ENCODE peak calls at places on chromosomes 16 and 17, in four cellular contexts. P, O, Z and N are unnamed samples.

GRCh38 chr17:10266477-10266876 is 68.1 kb upstream of the GAS7 start:
- DNase-seq in P (no peak), Z (no peak), O (no peak), N (no peak)

GRCh38 chr17:63950940-63951907 is 19.1 kb upstream of the CD79B start:
- DNase-seq in O (no peak), P (peak; percentile 63), Z (no peak), N (peak; percentile 89)

GRCh38 chr17:33266611-33267010 is 26.5 kb downstream of the ASIC2 start:
- DNase-seq in P (no peak), O (no peak), Z (no peak), N (no peak)

GRCh38 chr16:21156767-21157467 is 1.6 kb upstream of the LDAF1 start:
- DNase-seq in Z (no peak), P (no peak), O (no peak), N (peak; percentile 60)

GRCh38 chr16:30092373-30093010 is 768 bp upstream of the TBX6 start:
- DNase-seq in P (peak; percentile 71), O (no peak), Z (peak; percentile 59), N (peak; percentile 78)

GRCh38 chr17:20702692-20703091 is 123.2 kb downstream of the CDRT15L2 start:
- DNase-seq in O (no peak), P (no peak), Z (no peak), N (no peak)

GRCh38 chr16:48505705-48506104 is 104.3 kb downstream of the N4BP1 start:
- DNase-seq in O (no peak), P (no peak), Z (no peak), N (no peak)

GRCh38 chr16:5504028-5504758 is 406.6 kb upstream of the EEF2KMT start:
- DNase-seq in O (no peak), Z (no peak), P (no peak), N (no peak)

GRCh38 chr16:1007284-1007850 is 25.8 kb downstream of the SOX8 start:
- DNase-seq in P (no peak), Z (no peak), O (no peak), N (no peak)

GRCh38 chr16:2288701-2289100 is 20.8 kb upstream of the RNPS1 start:
- DNase-seq in P (no peak), Z (no peak), O (no peak), N (no peak)

GRCh38 chr17:32929588-32929987 is 1.6 kb downstream of the TMEM98 start:
- DNase-seq in Z (no peak), P (no peak), O (no peak), N (no peak)

DNA sequence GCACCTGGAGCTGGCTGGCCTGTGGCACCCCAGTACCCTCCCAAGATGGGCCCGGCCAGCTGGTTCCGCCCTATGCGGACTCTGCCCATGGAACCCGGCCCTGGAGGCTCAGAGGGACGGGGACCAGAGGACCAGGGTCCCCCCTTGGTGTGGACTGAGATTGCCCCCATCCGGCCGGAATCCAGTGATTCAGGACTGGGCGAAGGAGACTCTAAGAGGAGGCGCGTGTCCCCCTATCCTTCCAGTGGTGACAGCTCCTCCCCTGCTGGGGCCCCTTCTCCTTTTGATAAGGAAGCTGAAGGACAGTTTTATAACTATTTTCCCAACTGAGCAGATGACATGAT is 12.0 kb downstream of the TBX21 start:
- DNase-seq in P (no peak), O (no peak), Z (no peak), N (no peak)
- H3K27me3 ChIP-seq in P (no peaks in the 10 kb centered on the region), O (peaks cover 2% of the 10 kb centered on the region), Z (no peaks in the 10 kb centered on the region), N (peaks cover 5% of the 10 kb centered on the region)

DNA sequence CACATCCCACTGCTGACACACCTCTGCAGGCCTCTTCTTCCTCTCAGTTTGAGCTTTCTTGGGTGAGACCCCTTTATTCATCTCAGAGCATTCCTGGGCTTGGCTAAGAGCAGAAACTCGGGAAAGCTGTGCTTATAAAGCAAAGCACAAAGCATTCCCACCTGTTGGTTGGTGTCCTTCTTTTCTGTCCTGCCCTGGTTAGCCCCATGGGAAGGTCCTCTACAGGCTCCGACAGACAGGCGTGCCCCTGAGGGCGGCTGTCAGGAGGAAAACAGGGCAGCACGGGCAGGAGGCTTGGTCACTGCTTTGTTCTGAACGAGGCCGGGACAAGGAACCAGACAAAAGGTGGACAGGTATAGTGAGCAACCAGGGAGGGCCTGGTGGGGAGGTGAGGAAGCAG is 1.9 kb downstream of the MEOX1 start:
- DNase-seq in P (no peak), Z (no peak), O (no peak), N (no peak)
- H3K27me3 ChIP-seq in P (no peaks in the 10 kb centered on the region), Z (no peaks in the 10 kb centered on the region), O (no peaks in the 10 kb centered on the region), N (no peaks in the 10 kb centered on the region)

GRCh38 chr17:40730974-40731373 is 24.2 kb downstream of the KRT25 start:
- DNase-seq in O (no peak), P (no peak), Z (no peak), N (no peak)

GRCh38 chr17:40726919-40727318 is 23.4 kb upstream of the KRT24 start:
- DNase-seq in P (no peak), O (no peak), Z (no peak), N (no peak)

GRCh38 chr17:40722146-40722720 is 18.7 kb upstream of the KRT24 start:
- DNase-seq in O (no peak), Z (no peak), P (no peak), N (no peak)

GRCh38 chr17:40724656-40725055 is 21.1 kb upstream of the KRT24 start:
- DNase-seq in O (no peak), P (no peak), Z (no peak), N (no peak)

DNA sequence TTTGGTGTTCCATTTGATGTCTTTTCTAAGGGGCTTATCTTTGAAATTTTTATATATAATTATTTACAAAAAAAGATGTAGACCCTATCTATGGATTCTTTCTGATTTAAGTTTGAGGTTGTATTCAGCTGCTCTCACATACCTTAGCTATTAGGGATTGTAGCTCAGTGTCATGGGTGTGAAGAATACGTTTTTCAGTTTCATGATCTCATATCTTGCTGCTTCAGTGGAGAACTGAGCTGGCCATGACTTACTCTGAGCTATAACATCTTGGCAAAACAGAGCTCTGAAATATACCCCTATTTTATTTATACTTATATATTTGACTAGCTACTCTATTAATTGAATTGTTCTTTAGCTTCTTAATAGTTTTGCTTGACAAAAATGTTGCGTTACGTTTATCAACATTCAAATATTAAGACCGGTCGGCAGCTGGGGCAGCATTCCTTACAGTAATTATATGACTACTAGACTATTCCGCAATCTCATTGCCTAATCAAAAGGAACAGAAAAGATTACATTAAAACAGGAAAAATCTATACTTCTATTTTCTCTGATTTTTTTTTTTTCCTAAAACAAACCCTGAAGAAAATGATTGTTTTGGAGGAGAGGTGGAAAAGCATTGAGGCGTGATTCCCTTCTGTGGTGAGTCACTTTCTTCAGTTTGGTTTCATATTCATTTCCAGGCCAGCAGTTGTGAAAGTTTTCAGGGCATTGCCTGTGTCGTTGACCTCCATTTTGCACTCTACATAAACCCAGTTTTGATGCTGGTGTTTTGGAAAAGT is 24.1 kb upstream of the KRT24 start:
- DNase-seq in O (no peak), Z (no peak), P (no peak), N (no peak)
- H3K27me3 ChIP-seq in O (no peaks in the 10 kb centered on the region), Z (peaks cover 28% of the 10 kb centered on the region), P (no peaks in the 10 kb centered on the region), N (no peaks in the 10 kb centered on the region)

DNA sequence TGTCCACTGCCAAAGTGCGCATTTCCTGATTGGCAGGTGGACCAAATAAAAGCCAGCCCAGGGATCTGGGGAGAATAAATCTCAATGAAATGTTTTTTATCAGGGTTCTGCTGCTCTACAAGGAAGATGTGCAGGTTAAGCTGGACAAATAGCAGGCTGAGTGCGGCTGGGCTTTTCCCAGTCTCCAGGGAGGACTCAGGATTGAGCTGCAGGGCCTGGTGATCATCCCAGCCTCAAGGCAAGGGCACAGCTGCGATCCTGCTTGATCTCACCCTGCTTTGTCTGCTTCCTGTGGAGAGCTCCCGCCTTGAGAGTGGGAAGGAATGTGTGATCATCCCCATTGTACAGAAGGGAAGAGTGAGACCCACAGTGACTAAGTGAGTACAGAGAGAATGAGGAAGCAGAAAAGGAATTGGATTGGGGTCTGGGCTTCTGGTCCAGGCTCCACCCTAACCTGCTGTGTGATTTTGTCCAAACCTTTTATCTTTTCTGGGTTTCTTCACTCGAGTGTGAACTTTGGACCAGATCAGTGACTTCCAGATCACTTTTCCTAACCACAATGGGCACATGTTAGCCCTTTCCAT is 75.3 kb upstream of the CRHR1 start:
- DNase-seq in Z (no peak), P (no peak), O (no peak), N (no peak)
- H3K27me3 ChIP-seq in Z (peaks cover 6% of the 10 kb centered on the region), P (peaks cover 3% of the 10 kb centered on the region), O (no peaks in the 10 kb centered on the region), N (no peaks in the 10 kb centered on the region)

DNA sequence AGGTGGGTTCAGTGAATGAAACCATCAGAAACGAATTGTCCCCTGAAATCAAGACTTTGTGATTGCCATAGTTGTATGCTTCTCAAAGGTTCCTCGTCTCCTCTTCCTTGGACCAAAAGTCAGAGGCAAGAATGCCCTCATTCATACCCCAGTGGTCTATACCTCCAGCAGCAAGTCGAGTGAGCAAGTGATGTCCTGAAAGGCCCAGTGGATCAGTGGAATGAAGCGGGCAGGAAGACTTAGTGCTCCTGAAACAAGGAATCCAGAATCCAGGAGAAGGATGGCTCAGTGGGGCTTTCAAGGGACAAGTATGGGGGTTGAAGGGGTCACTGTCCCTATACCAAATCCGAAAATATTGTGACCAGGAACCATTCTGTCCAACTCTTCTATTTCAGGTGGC is 5.3 kb upstream of the ERBB2 start:
- DNase-seq in P (no peak), Z (no peak), O (no peak), N (no peak)
- H3K27me3 ChIP-seq in P (no peaks in the 10 kb centered on the region), Z (peaks cover 10% of the 10 kb centered on the region), O (no peaks in the 10 kb centered on the region), N (no peaks in the 10 kb centered on the region)

GRCh38 chr16:76932541-76933211 is 258.3 kb upstream of the MON1B start:
- DNase-seq in P (no peak), Z (no peak), O (no peak), N (no peak)
- H3K27me3 ChIP-seq in P (no peaks in the 10 kb centered on the region), Z (no peaks in the 10 kb centered on the region), O (no peaks in the 10 kb centered on the region), N (no peaks in the 10 kb centered on the region)

GRCh38 chr16:86631441-86631840 is 53.1 kb downstream of the FOXL1 start:
- DNase-seq in Z (no peak), O (no peak), P (no peak), N (no peak)

GRCh38 chr16:86632206-86632605 is 53.9 kb downstream of the FOXL1 start:
- DNase-seq in Z (no peak), P (no peak), O (no peak), N (no peak)

GRCh38 chr16:86628614-86629013 is 50.3 kb downstream of the FOXL1 start:
- DNase-seq in Z (no peak), O (no peak), P (no peak), N (no peak)

GRCh38 chr16:86632944-86633343 is 54.6 kb downstream of the FOXL1 start:
- DNase-seq in Z (no peak), O (no peak), P (no peak), N (no peak)

GRCh38 chr16:86630471-86630870 is 52.1 kb downstream of the FOXL1 start:
- DNase-seq in P (no peak), Z (no peak), O (no peak), N (no peak)
- H3K27me3 ChIP-seq in P (no peaks in the 10 kb centered on the region), Z (no peaks in the 10 kb centered on the region), O (no peaks in the 10 kb centered on the region), N (no peaks in the 10 kb centered on the region)

GRCh38 chr16:51759329-51759728 is 608.3 kb upstream of the SALL1 start:
- DNase-seq in O (no peak), Z (no peak), P (no peak), N (no peak)
- H3K27me3 ChIP-seq in O (peaks cover 2% of the 10 kb centered on the region), Z (no peaks in the 10 kb centered on the region), P (no peaks in the 10 kb centered on the region), N (no peaks in the 10 kb centered on the region)